ENCODE peak calls at places on chromosomes 11 and 22, in nine cellular contexts. A, G, J, U, F, O, N, K and H are unnamed samples.

GRCh38 chr22:43399338-43399979 is 12.4 kb upstream of the MPPED1 start:
- DNase-seq in O (no peak), A (no peak), U (no peak), K (no peak), F (no peak), G (peak), J (no peak), N (no peak), H (no peak)

GRCh38 chr11:76799061-76799804 is 16.1 kb downstream of the TSKU start:
- DNase-seq in A (peak), O (peak), K (peak), N (peak), G (peak), J (peak), U (peak), F (peak), H (peak)

GRCh38 chr11:44673691-44674090 is 53.1 kb upstream of the TSPAN18 start:
- DNase-seq in U (no peak), A (no peak), F (no peak), O (no peak), N (no peak), G (no peak), K (no peak), J (no peak), H (no peak)

GRCh38 chr11:69444381-69445130 is 36.9 kb upstream of the LINC01488 start:
- DNase-seq in J (peak), O (peak), F (peak), U (no peak), K (peak), A (peak), N (no peak), G (peak), H (peak)

GRCh38 chr11:128796275-128796674 is 70.8 kb downstream of the KCNJ1 start:
- DNase-seq in K (no peak), O (no peak), A (peak), U (no peak), J (no peak), G (no peak), N (no peak), F (no peak), H (no peak)

GRCh38 chr11:5620606-5621521 is 3.9 kb upstream of the TRIM34 start:
- DNase-seq in O (no peak), N (no peak), F (peak), J (no peak), K (peak), G (no peak), A (peak), U (peak), H (no peak)

GRCh38 chr11:121575250-121575962 is 122.6 kb upstream of the SORL1-AS1 start:
- DNase-seq in A (peak), U (no peak), O (peak), F (no peak), N (no peak), J (peak), G (peak), K (no peak), H (peak)

GRCh38 chr22:41052661-41053490 is 39.5 kb upstream of the EP300 start:
- DNase-seq in A (peak), K (no peak), J (no peak), F (no peak), N (no peak), O (no peak), G (no peak), U (peak), H (no peak)

GRCh38 chr11:64352099-64353005 is 6.6 kb upstream of the RPS6KA4 start:
- DNase-seq in K (no peak), O (no peak), F (no peak), N (no peak), A (no peak), U (no peak), J (no peak), G (no peak), H (no peak)

GRCh38 chr11:103624708-103625623 is 411.5 kb upstream of the DDI1 start:
- DNase-seq in K (peak), O (no peak), F (peak), J (no peak), G (no peak), A (peak), N (no peak), U (no peak), H (no peak)

GRCh38 chr11:64150481-64151239 is 15.3 kb downstream of the MACROD1 start:
- DNase-seq in N (no peak), F (no peak), U (no peak), J (peak), K (no peak), G (no peak), O (no peak), A (no peak), H (no peak)

GRCh38 chr11:48170176-48170839 is 46.3 kb upstream of the OR4B1 start:
- DNase-seq in O (no peak), A (peak), K (no peak), U (no peak), N (no peak), J (no peak), F (no peak), G (no peak), H (no peak)

GRCh38 chr22:27754247-27754887 is 47.2 kb downstream of the MN1 start:
- DNase-seq in A (peak), O (no peak), G (no peak), K (no peak), F (peak), N (no peak), U (no peak), J (no peak), H (no peak)

GRCh38 chr22:23704062-23704461 is 13.2 kb downstream of the RGL4 start:
- DNase-seq in U (no peak), K (no peak), G (no peak), O (no peak), N (no peak), F (no peak), J (no peak), A (no peak), H (no peak)

GRCh38 chr11:22785251-22785650 is 44.4 kb downstream of the SVIP start:
- DNase-seq in J (peak), O (no peak), G (no peak), K (no peak), F (no peak), A (peak), U (no peak), N (no peak), H (no peak)

GRCh38 chr11:122523841-122524531 is 131.5 kb upstream of the UBASH3B start:
- DNase-seq in F (no peak), U (no peak), J (peak), A (peak), N (no peak), O (peak), G (peak), K (no peak), H (no peak)

GRCh38 chr22:49687786-49688515 is 139.7 kb downstream of the BRD1 start:
- DNase-seq in F (no peak), K (no peak), A (no peak), O (no peak), N (no peak), G (no peak), J (no peak), U (no peak), H (no peak)

GRCh38 chr11:7840580-7840979 is 43.8 kb upstream of the OR5P2 start:
- DNase-seq in O (no peak), F (no peak), G (no peak), A (no peak), U (no peak), N (no peak), K (no peak), J (no peak), H (no peak)

GRCh38 chr22:36220457-36220921 is 18.8 kb downstream of the APOL2 start:
- DNase-seq in O (peak), F (no peak), U (peak), G (no peak), A (peak), N (no peak), K (no peak), J (peak), H (peak)

GRCh38 chr11:68954970-68955958 is 25.5 kb downstream of the MRGPRD start:
- DNase-seq in O (peak), F (no peak), J (no peak), G (peak), A (peak), U (no peak), N (no peak), K (no peak), H (peak)

GRCh38 chr11:1652026-1652425 is 22.5 kb downstream of the KRTAP5-5 start:
- DNase-seq in U (no peak), G (no peak), F (no peak), J (no peak), K (no peak), O (no peak), A (no peak), N (no peak), H (no peak)

GRCh38 chr22:36009085-36009484 is 19.5 kb downstream of the RBFOX2 start:
- DNase-seq in U (no peak), F (no peak), G (no peak), A (peak), J (no peak), N (no peak), O (no peak), K (no peak), H (no peak)

GRCh38 chr11:84566681-84567080 is 1060.5 kb downstream of the DLG2 start:
- DNase-seq in G (no peak), N (no peak), F (no peak), K (no peak), O (no peak), J (no peak), U (no peak), A (no peak), H (no peak)

GRCh38 chr22:46432164-46433068 is 96.9 kb downstream of the TRMU start:
- DNase-seq in O (no peak), A (peak), U (peak), K (no peak), N (no peak), F (no peak), G (no peak), J (no peak), H (no peak)

GRCh38 chr11:1628506-1629325 is 859 bp upstream of the KRTAP5-5 start:
- DNase-seq in K (peak), J (peak), F (peak), A (peak), G (no peak), N (peak), O (no peak), U (peak), H (peak)

GRCh38 chr22:24440270-24440717 is 12.9 kb downstream of the ADORA2A start:
- DNase-seq in A (no peak), K (no peak), F (no peak), U (no peak), O (no peak), J (no peak), G (peak), N (no peak), H (no peak)

GRCh38 chr22:42217752-42218280 is 52.6 kb downstream of the TCF20 start:
- DNase-seq in F (no peak), J (no peak), G (no peak), U (no peak), O (no peak), K (no peak), N (no peak), A (no peak), H (no peak)

GRCh38 chr11:64084962-64085710 is 49.4 kb downstream of the FLRT1 start:
- DNase-seq in U (no peak), K (no peak), G (no peak), F (no peak), J (no peak), N (no peak), A (no peak), O (no peak), H (no peak)